ENCODE peak calls at places on chromosome 5, in nine cellular contexts. A, F, Z, G, M, S, C, O and W are unnamed samples.
A peak's percentile ranks its signal among the peaks of the same experiment; 100 is the strongest.

GRCh38 chr5:85814596-85814995 is 803.1 kb upstream of the COX7C start:
- DNase-seq in A (peak; percentile 75), F (no peak), Z (no peak), G (no peak), M (peak; percentile 83), S (no peak), C (peak; percentile 22), O (no peak), W (no peak)

GRCh38 chr5:139893873-139894272 is 98.3 kb downstream of the PSD2 start:
- DNase-seq in A (peak; percentile 80), F (no peak), Z (no peak), G (no peak), M (no peak), S (no peak), C (no peak), O (no peak), W (no peak)

GRCh38 chr5:55570026-55570425 is 35.3 kb upstream of the PLPP1 start:
- DNase-seq in A (peak; percentile 63), F (no peak), Z (no peak), G (no peak), M (peak; percentile 10), S (no peak), C (no peak), O (peak; percentile 42), W (no peak)

GRCh38 chr5:139975942-139976341 is 67.2 kb downstream of the NRG2 start:
- DNase-seq in A (peak; percentile 45), F (no peak), Z (no peak), G (no peak), M (no peak), S (no peak), C (no peak), O (no peak), W (no peak)

GRCh38 chr5:76391014-76391413 is 12.1 kb upstream of the IQGAP2 start:
- DNase-seq in A (no peak), F (no peak), Z (no peak), G (no peak), M (no peak), S (peak; percentile 34), C (no peak), O (no peak), W (peak; percentile 15)

GRCh38 chr5:140977003-140977402 is 10.7 kb downstream of the PCDHAC2 start:
- DNase-seq in A (no peak), F (peak; percentile 59), Z (peak; percentile 59), G (no peak), M (no peak), S (no peak), C (no peak), O (no peak), W (no peak)

GRCh38 chr5:173531863-173532262 is 84.6 kb downstream of the BOD1 start:
- DNase-seq in A (no peak), F (no peak), Z (no peak), G (no peak), M (no peak), S (no peak), C (no peak), O (no peak), W (no peak)

GRCh38 chr5:38856660-38857059 is 10.8 kb downstream of the OSMR start:
- DNase-seq in A (no peak), F (no peak), Z (no peak), G (no peak), M (no peak), S (no peak), C (no peak), O (no peak), W (no peak)

GRCh38 chr5:179190851-179191505 is 130.8 kb downstream of the ZNF354C start:
- DNase-seq in A (no peak), F (no peak), Z (no peak), G (no peak), M (no peak), S (no peak), C (no peak), O (no peak), W (no peak)

GRCh38 chr5:35926389-35927051 is 11.9 kb downstream of the CAPSL start:
- DNase-seq in A (peak; percentile 73), F (peak; percentile 54), Z (peak; percentile 60), G (no peak), M (peak; percentile 76), S (peak; percentile 81), C (peak; percentile 81), O (peak; percentile 50), W (peak; percentile 61)

GRCh38 chr5:17302590-17302989 is 85.2 kb downstream of the BASP1 start:
- DNase-seq in A (no peak), F (no peak), Z (no peak), G (no peak), M (no peak), S (no peak), C (no peak), O (no peak), W (no peak)

GRCh38 chr5:127878174-127878750 is 175.1 kb downstream of the CCDC192 start:
- DNase-seq in A (peak; percentile 76), F (peak; percentile 71), Z (peak; percentile 58), G (peak; percentile 36), M (peak; percentile 60), S (peak; percentile 10), C (peak; percentile 27), O (peak; percentile 57), W (no peak)

DNA sequence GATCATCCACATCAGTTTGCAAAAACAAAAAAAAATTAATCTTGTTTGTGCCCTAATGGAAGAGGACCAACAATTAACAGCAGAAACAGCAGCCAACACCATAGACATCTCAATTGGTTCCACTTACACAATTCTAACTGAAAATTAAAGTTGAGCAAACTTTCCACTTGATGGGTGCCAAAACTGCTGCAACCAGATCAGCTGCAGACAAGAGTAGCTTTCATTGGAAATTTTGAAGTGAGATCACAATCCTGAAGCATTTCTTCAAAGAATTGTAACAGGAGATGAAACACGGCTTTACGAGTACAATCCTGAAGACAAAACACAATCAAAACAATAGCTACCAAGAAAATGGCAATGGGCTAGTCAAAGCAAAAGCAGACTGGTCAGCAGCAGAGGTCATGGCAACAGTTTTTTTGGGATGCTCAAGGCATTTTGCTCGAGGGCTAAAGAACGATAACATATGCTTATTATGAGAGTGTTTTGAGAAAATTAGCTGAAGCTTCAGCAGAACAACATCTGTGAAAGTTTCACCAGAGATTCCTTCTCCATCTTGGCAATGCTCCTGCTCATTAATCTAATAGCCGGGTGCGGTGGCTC is 4.1 kb upstream of the RBM27 start:
- DNase-seq in A (no peak), F (no peak), Z (no peak), G (no peak), M (no peak), S (no peak), C (no peak), O (no peak), W (no peak)
- H3K27ac ChIP-seq in A (no peak overlapping the region), F (no peak overlapping the region), Z (no peak overlapping the region), G (no peak overlapping the region), M (no peak overlapping the region), S (no peak overlapping the region), C (no peak overlapping the region), O (no peak overlapping the region), W (no peak overlapping the region)

GRCh38 chr5:96242536-96242935 is 190.5 kb downstream of the PCSK1 start:
- DNase-seq in A (no peak), F (no peak), Z (no peak), G (no peak), M (no peak), S (no peak), C (no peak), O (peak; percentile 8), W (no peak)
- H3K27ac ChIP-seq in A (no peak overlapping the region), F (no peak overlapping the region), Z (no peak overlapping the region), G (no peak overlapping the region), M (no peak overlapping the region), S (no peak overlapping the region), C (no peak overlapping the region), O (peak overlapping the region; percentile 89), W (no peak overlapping the region)

GRCh38 chr5:9500244-9500643 is 45.6 kb downstream of the SEMA5A start:
- DNase-seq in A (no peak), F (no peak), Z (no peak), G (no peak), M (no peak), S (no peak), C (no peak), O (no peak), W (no peak)
- H3K27ac ChIP-seq in A (no peak overlapping the region), F (no peak overlapping the region), Z (no peak overlapping the region), G (no peak overlapping the region), M (no peak overlapping the region), S (no peak overlapping the region), C (no peak overlapping the region), O (no peak overlapping the region), W (no peak overlapping the region)

GRCh38 chr5:158700231-158700996 is 399.3 kb downstream of the EBF1 start:
- DNase-seq in A (no peak), F (no peak), Z (no peak), G (no peak), M (no peak), S (no peak), C (no peak), O (no peak), W (no peak)

GRCh38 chr5:158701406-158702177 is 398.1 kb downstream of the EBF1 start:
- DNase-seq in A (no peak), F (no peak), Z (peak; percentile 65), G (no peak), M (no peak), S (no peak), C (no peak), O (no peak), W (no peak)

GRCh38 chr5:158699336-158699735 is 400.4 kb downstream of the EBF1 start:
- DNase-seq in A (no peak), F (no peak), Z (no peak), G (no peak), M (no peak), S (no peak), C (no peak), O (no peak), W (no peak)

GRCh38 chr5:158698768-158699167 is 400.9 kb downstream of the EBF1 start:
- DNase-seq in A (no peak), F (no peak), Z (no peak), G (no peak), M (no peak), S (no peak), C (no peak), O (no peak), W (no peak)

DNA sequence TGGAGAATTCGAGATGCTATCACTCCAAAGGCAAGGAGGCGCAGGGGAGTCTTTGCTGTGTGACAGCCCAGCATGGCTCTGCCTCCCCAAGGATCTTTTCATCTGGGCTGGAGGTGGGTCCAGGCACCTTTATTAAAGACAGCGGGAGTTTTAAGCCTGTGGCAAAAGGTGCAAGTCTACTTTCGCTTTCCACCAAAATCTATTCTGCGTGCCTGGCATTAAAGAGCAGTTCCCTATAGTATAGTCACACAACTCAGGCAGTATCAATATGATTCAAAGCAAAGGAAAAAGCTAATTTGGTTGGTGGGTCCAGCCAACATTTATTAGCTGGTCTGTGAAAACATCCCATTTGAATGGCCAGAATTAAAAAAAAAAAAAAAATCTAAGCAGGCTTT is 398.7 kb downstream of the EBF1 start:
- DNase-seq in A (no peak), F (no peak), Z (no peak), G (no peak), M (peak; percentile 23), S (no peak), C (no peak), O (no peak), W (no peak)
- H3K27ac ChIP-seq in A (no peak overlapping the region), F (no peak overlapping the region), Z (no peak overlapping the region), G (no peak overlapping the region), M (no peak overlapping the region), S (peak overlapping the region; percentile 64), C (no peak overlapping the region), O (no peak overlapping the region), W (no peak overlapping the region)

GRCh38 chr5:143084452-143084851 is 314.3 kb downstream of the ARHGAP26 start:
- DNase-seq in A (no peak), F (no peak), Z (no peak), G (no peak), M (no peak), S (no peak), C (no peak), O (no peak), W (no peak)
- H3K27ac ChIP-seq in A (no peak overlapping the region), F (no peak overlapping the region), Z (no peak overlapping the region), G (no peak overlapping the region), M (no peak overlapping the region), S (no peak overlapping the region), C (no peak overlapping the region), O (no peak overlapping the region), W (no peak overlapping the region)